ENCODE peak calls at places on chromosomes 11 and 22, in nine cellular contexts. One of them, this sample, is unnamed.

GRCh38 chr11:117039897-117040296 is 58.3 kb downstream of the SIK3 start:
- DNase-seq in NCI-H1092: no peak
- DNase-seq in nephron progenitor cell: no peak
- DNase-seq in NCI-H1105: no peak
- DNase-seq in NCI-H1694 treated with DMSO at 0.1 percent for 48 hours: no peak
- DNase-seq in CD8-positive, alpha-beta memory T cell: no peak
- DNase-seq in skeletal muscle cell: no peak
- DNase-seq in stimulated activated CD8-positive, alpha-beta memory T cell treated with anti-CD3 and anti-CD28 coated beads, Interleukin-15, amount 100 ng/mL, for 4 hours: no peak
- DNase-seq in lower leg skin: no peak
- DNase-seq in this sample: no peak

GRCh38 chr11:67031791-67032561 is 9.0 kb downstream of the SYT12 start:
- DNase-seq in NCI-H1092: no peak
- DNase-seq in nephron progenitor cell: no peak
- DNase-seq in NCI-H1105: no peak
- DNase-seq in NCI-H1694 treated with DMSO at 0.1 percent for 48 hours: no peak
- DNase-seq in CD8-positive, alpha-beta memory T cell: no peak
- DNase-seq in skeletal muscle cell: no peak
- DNase-seq in stimulated activated CD8-positive, alpha-beta memory T cell treated with anti-CD3 and anti-CD28 coated beads, Interleukin-15, amount 100 ng/mL, for 4 hours: no peak
- DNase-seq in lower leg skin: no peak
- DNase-seq in this sample: no peak

GRCh38 chr11:58914821-58915543 is 24.3 kb upstream of the GLYATL1 start:
- DNase-seq in NCI-H1092: no peak
- DNase-seq in nephron progenitor cell: no peak
- DNase-seq in NCI-H1105: no peak
- DNase-seq in NCI-H1694 treated with DMSO at 0.1 percent for 48 hours: no peak
- DNase-seq in CD8-positive, alpha-beta memory T cell: no peak
- DNase-seq in skeletal muscle cell: no peak
- DNase-seq in stimulated activated CD8-positive, alpha-beta memory T cell treated with anti-CD3 and anti-CD28 coated beads, Interleukin-15, amount 100 ng/mL, for 4 hours: no peak
- DNase-seq in lower leg skin: no peak
- DNase-seq in this sample: no peak

GRCh38 chr11:115873813-115874212 is 369.6 kb upstream of the CADM1 start:
- DNase-seq in NCI-H1092: no peak
- DNase-seq in nephron progenitor cell: no peak
- DNase-seq in NCI-H1105: no peak
- DNase-seq in NCI-H1694 treated with DMSO at 0.1 percent for 48 hours: no peak
- DNase-seq in CD8-positive, alpha-beta memory T cell: no peak
- DNase-seq in skeletal muscle cell: no peak
- DNase-seq in stimulated activated CD8-positive, alpha-beta memory T cell treated with anti-CD3 and anti-CD28 coated beads, Interleukin-15, amount 100 ng/mL, for 4 hours: no peak
- DNase-seq in lower leg skin: no peak
- DNase-seq in this sample: no peak

GRCh38 chr11:70399681-70400112 is 1.4 kb downstream of the CTTN start:
- DNase-seq in NCI-H1092: no peak
- DNase-seq in nephron progenitor cell: peak
- DNase-seq in NCI-H1105: no peak
- DNase-seq in NCI-H1694 treated with DMSO at 0.1 percent for 48 hours: no peak
- DNase-seq in CD8-positive, alpha-beta memory T cell: no peak
- DNase-seq in skeletal muscle cell: peak
- DNase-seq in stimulated activated CD8-positive, alpha-beta memory T cell treated with anti-CD3 and anti-CD28 coated beads, Interleukin-15, amount 100 ng/mL, for 4 hours: no peak
- DNase-seq in lower leg skin: peak
- DNase-seq in this sample: no peak

GRCh38 chr11:134951305-134951700 is 539.3 kb upstream of the B3GAT1 start:
- DNase-seq in NCI-H1092: no peak
- DNase-seq in nephron progenitor cell: no peak
- DNase-seq in NCI-H1105: no peak
- DNase-seq in NCI-H1694 treated with DMSO at 0.1 percent for 48 hours: no peak
- DNase-seq in CD8-positive, alpha-beta memory T cell: no peak
- DNase-seq in skeletal muscle cell: peak
- DNase-seq in stimulated activated CD8-positive, alpha-beta memory T cell treated with anti-CD3 and anti-CD28 coated beads, Interleukin-15, amount 100 ng/mL, for 4 hours: no peak
- DNase-seq in lower leg skin: no peak
- DNase-seq in this sample: no peak

GRCh38 chr11:75537740-75538139 is 12.0 kb upstream of the GDPD5 start:
- DNase-seq in NCI-H1092: no peak
- DNase-seq in nephron progenitor cell: no peak
- DNase-seq in NCI-H1105: no peak
- DNase-seq in NCI-H1694 treated with DMSO at 0.1 percent for 48 hours: no peak
- DNase-seq in CD8-positive, alpha-beta memory T cell: no peak
- DNase-seq in skeletal muscle cell: no peak
- DNase-seq in stimulated activated CD8-positive, alpha-beta memory T cell treated with anti-CD3 and anti-CD28 coated beads, Interleukin-15, amount 100 ng/mL, for 4 hours: no peak
- DNase-seq in lower leg skin: no peak
- DNase-seq in this sample: no peak

GRCh38 chr22:27564806-27565205 is 236.8 kb downstream of the MN1 start:
- DNase-seq in NCI-H1092: no peak
- DNase-seq in nephron progenitor cell: no peak
- DNase-seq in NCI-H1105: peak
- DNase-seq in NCI-H1694 treated with DMSO at 0.1 percent for 48 hours: no peak
- DNase-seq in CD8-positive, alpha-beta memory T cell: no peak
- DNase-seq in skeletal muscle cell: no peak
- DNase-seq in stimulated activated CD8-positive, alpha-beta memory T cell treated with anti-CD3 and anti-CD28 coated beads, Interleukin-15, amount 100 ng/mL, for 4 hours: no peak
- DNase-seq in lower leg skin: no peak
- DNase-seq in this sample: no peak

GRCh38 chr22:47053865-47054185 is 291.4 kb downstream of the TBC1D22A start:
- DNase-seq in NCI-H1092: no peak
- DNase-seq in nephron progenitor cell: no peak
- DNase-seq in NCI-H1105: no peak
- DNase-seq in NCI-H1694 treated with DMSO at 0.1 percent for 48 hours: no peak
- DNase-seq in CD8-positive, alpha-beta memory T cell: no peak
- DNase-seq in skeletal muscle cell: peak
- DNase-seq in stimulated activated CD8-positive, alpha-beta memory T cell treated with anti-CD3 and anti-CD28 coated beads, Interleukin-15, amount 100 ng/mL, for 4 hours: no peak
- DNase-seq in lower leg skin: no peak
- DNase-seq in this sample: no peak

GRCh38 chr11:130527648-130528300 is 79.3 kb downstream of the ADAMTS15 start:
- DNase-seq in NCI-H1092: no peak
- DNase-seq in nephron progenitor cell: no peak
- DNase-seq in NCI-H1105: no peak
- DNase-seq in NCI-H1694 treated with DMSO at 0.1 percent for 48 hours: no peak
- DNase-seq in CD8-positive, alpha-beta memory T cell: no peak
- DNase-seq in skeletal muscle cell: no peak
- DNase-seq in stimulated activated CD8-positive, alpha-beta memory T cell treated with anti-CD3 and anti-CD28 coated beads, Interleukin-15, amount 100 ng/mL, for 4 hours: no peak
- DNase-seq in lower leg skin: no peak
- DNase-seq in this sample: no peak

GRCh38 chr11:94241896-94242295 is 62.5 kb upstream of the IZUMO1R start:
- DNase-seq in NCI-H1092: no peak
- DNase-seq in nephron progenitor cell: no peak
- DNase-seq in NCI-H1105: no peak
- DNase-seq in NCI-H1694 treated with DMSO at 0.1 percent for 48 hours: no peak
- DNase-seq in CD8-positive, alpha-beta memory T cell: no peak
- DNase-seq in skeletal muscle cell: no peak
- DNase-seq in stimulated activated CD8-positive, alpha-beta memory T cell treated with anti-CD3 and anti-CD28 coated beads, Interleukin-15, amount 100 ng/mL, for 4 hours: no peak
- DNase-seq in lower leg skin: no peak
- DNase-seq in this sample: no peak

GRCh38 chr22:38085056-38085455 is 1.1 kb upstream of the SLC16A8 start:
- DNase-seq in NCI-H1092: no peak
- DNase-seq in nephron progenitor cell: no peak
- DNase-seq in NCI-H1105: no peak
- DNase-seq in NCI-H1694 treated with DMSO at 0.1 percent for 48 hours: no peak
- DNase-seq in CD8-positive, alpha-beta memory T cell: no peak
- DNase-seq in skeletal muscle cell: no peak
- DNase-seq in stimulated activated CD8-positive, alpha-beta memory T cell treated with anti-CD3 and anti-CD28 coated beads, Interleukin-15, amount 100 ng/mL, for 4 hours: no peak
- DNase-seq in lower leg skin: no peak
- DNase-seq in this sample: no peak

GRCh38 chr11:96567667-96568066 is 177.9 kb downstream of the JRKL start:
- DNase-seq in NCI-H1092: no peak
- DNase-seq in nephron progenitor cell: no peak
- DNase-seq in NCI-H1105: no peak
- DNase-seq in NCI-H1694 treated with DMSO at 0.1 percent for 48 hours: no peak
- DNase-seq in CD8-positive, alpha-beta memory T cell: no peak
- DNase-seq in skeletal muscle cell: no peak
- DNase-seq in stimulated activated CD8-positive, alpha-beta memory T cell treated with anti-CD3 and anti-CD28 coated beads, Interleukin-15, amount 100 ng/mL, for 4 hours: no peak
- DNase-seq in lower leg skin: no peak
- DNase-seq in this sample: no peak

GRCh38 chr11:34151166-34151565 is 45.7 kb downstream of the NAT10 start:
- DNase-seq in NCI-H1092: no peak
- DNase-seq in nephron progenitor cell: no peak
- DNase-seq in NCI-H1105: no peak
- DNase-seq in NCI-H1694 treated with DMSO at 0.1 percent for 48 hours: no peak
- DNase-seq in CD8-positive, alpha-beta memory T cell: no peak
- DNase-seq in skeletal muscle cell: no peak
- DNase-seq in stimulated activated CD8-positive, alpha-beta memory T cell treated with anti-CD3 and anti-CD28 coated beads, Interleukin-15, amount 100 ng/mL, for 4 hours: no peak
- DNase-seq in lower leg skin: no peak
- DNase-seq in this sample: no peak

GRCh38 chr11:115222218-115222862 is 281.9 kb downstream of the CADM1 start:
- DNase-seq in NCI-H1092: no peak
- DNase-seq in nephron progenitor cell: no peak
- DNase-seq in NCI-H1105: no peak
- DNase-seq in NCI-H1694 treated with DMSO at 0.1 percent for 48 hours: peak
- DNase-seq in CD8-positive, alpha-beta memory T cell: peak
- DNase-seq in skeletal muscle cell: peak
- DNase-seq in stimulated activated CD8-positive, alpha-beta memory T cell treated with anti-CD3 and anti-CD28 coated beads, Interleukin-15, amount 100 ng/mL, for 4 hours: no peak
- DNase-seq in lower leg skin: no peak
- DNase-seq in this sample: peak

GRCh38 chr11:66313321-66314185 is 3.3 kb downstream of the CD248 start:
- DNase-seq in NCI-H1092: no peak
- DNase-seq in nephron progenitor cell: peak
- DNase-seq in NCI-H1105: no peak
- DNase-seq in NCI-H1694 treated with DMSO at 0.1 percent for 48 hours: no peak
- DNase-seq in CD8-positive, alpha-beta memory T cell: no peak
- DNase-seq in skeletal muscle cell: no peak
- DNase-seq in stimulated activated CD8-positive, alpha-beta memory T cell treated with anti-CD3 and anti-CD28 coated beads, Interleukin-15, amount 100 ng/mL, for 4 hours: no peak
- DNase-seq in lower leg skin: no peak
- DNase-seq in this sample: no peak

GRCh38 chr22:29706493-29706892 is 13.3 kb upstream of the CABP7 start:
- DNase-seq in NCI-H1092: no peak
- DNase-seq in nephron progenitor cell: peak
- DNase-seq in NCI-H1105: no peak
- DNase-seq in NCI-H1694 treated with DMSO at 0.1 percent for 48 hours: peak
- DNase-seq in CD8-positive, alpha-beta memory T cell: no peak
- DNase-seq in skeletal muscle cell: no peak
- DNase-seq in stimulated activated CD8-positive, alpha-beta memory T cell treated with anti-CD3 and anti-CD28 coated beads, Interleukin-15, amount 100 ng/mL, for 4 hours: no peak
- DNase-seq in lower leg skin: no peak
- DNase-seq in this sample: no peak

GRCh38 chr11:58805065-58805464 is 39.4 kb downstream of the GLYATL2 start:
- DNase-seq in NCI-H1092: no peak
- DNase-seq in nephron progenitor cell: no peak
- DNase-seq in NCI-H1105: no peak
- DNase-seq in NCI-H1694 treated with DMSO at 0.1 percent for 48 hours: no peak
- DNase-seq in CD8-positive, alpha-beta memory T cell: no peak
- DNase-seq in skeletal muscle cell: no peak
- DNase-seq in stimulated activated CD8-positive, alpha-beta memory T cell treated with anti-CD3 and anti-CD28 coated beads, Interleukin-15, amount 100 ng/mL, for 4 hours: no peak
- DNase-seq in lower leg skin: no peak
- DNase-seq in this sample: no peak

GRCh38 chr22:40878937-40879336 is 17.0 kb upstream of the DNAJB7 start:
- DNase-seq in NCI-H1092: no peak
- DNase-seq in nephron progenitor cell: no peak
- DNase-seq in NCI-H1105: no peak
- DNase-seq in NCI-H1694 treated with DMSO at 0.1 percent for 48 hours: no peak
- DNase-seq in CD8-positive, alpha-beta memory T cell: no peak
- DNase-seq in skeletal muscle cell: no peak
- DNase-seq in stimulated activated CD8-positive, alpha-beta memory T cell treated with anti-CD3 and anti-CD28 coated beads, Interleukin-15, amount 100 ng/mL, for 4 hours: no peak
- DNase-seq in lower leg skin: no peak
- DNase-seq in this sample: no peak

GRCh38 chr11:11553595-11553994 is 68.2 kb downstream of the GALNT18 start:
- DNase-seq in NCI-H1092: no peak
- DNase-seq in nephron progenitor cell: no peak
- DNase-seq in NCI-H1105: no peak
- DNase-seq in NCI-H1694 treated with DMSO at 0.1 percent for 48 hours: no peak
- DNase-seq in CD8-positive, alpha-beta memory T cell: no peak
- DNase-seq in skeletal muscle cell: no peak
- DNase-seq in stimulated activated CD8-positive, alpha-beta memory T cell treated with anti-CD3 and anti-CD28 coated beads, Interleukin-15, amount 100 ng/mL, for 4 hours: no peak
- DNase-seq in lower leg skin: no peak
- DNase-seq in this sample: no peak

GRCh38 chr11:3161309-3161708 is 3.8 kb downstream of the OSBPL5 start:
- DNase-seq in NCI-H1092: no peak
- DNase-seq in nephron progenitor cell: no peak
- DNase-seq in NCI-H1105: no peak
- DNase-seq in NCI-H1694 treated with DMSO at 0.1 percent for 48 hours: no peak
- DNase-seq in CD8-positive, alpha-beta memory T cell: no peak
- DNase-seq in skeletal muscle cell: no peak
- DNase-seq in stimulated activated CD8-positive, alpha-beta memory T cell treated with anti-CD3 and anti-CD28 coated beads, Interleukin-15, amount 100 ng/mL, for 4 hours: no peak
- DNase-seq in lower leg skin: no peak
- DNase-seq in this sample: no peak

GRCh38 chr22:31695423-31695822 is 33.4 kb upstream of the PISD start:
- DNase-seq in NCI-H1092: no peak
- DNase-seq in nephron progenitor cell: no peak
- DNase-seq in NCI-H1105: no peak
- DNase-seq in NCI-H1694 treated with DMSO at 0.1 percent for 48 hours: no peak
- DNase-seq in CD8-positive, alpha-beta memory T cell: no peak
- DNase-seq in skeletal muscle cell: no peak
- DNase-seq in stimulated activated CD8-positive, alpha-beta memory T cell treated with anti-CD3 and anti-CD28 coated beads, Interleukin-15, amount 100 ng/mL, for 4 hours: no peak
- DNase-seq in lower leg skin: no peak
- DNase-seq in this sample: no peak

GRCh38 chr22:42444060-42444904 is 12.1 kb upstream of the NFAM1 start:
- DNase-seq in NCI-H1092: peak
- DNase-seq in nephron progenitor cell: peak
- DNase-seq in NCI-H1105: peak
- DNase-seq in NCI-H1694 treated with DMSO at 0.1 percent for 48 hours: peak
- DNase-seq in CD8-positive, alpha-beta memory T cell: peak
- DNase-seq in skeletal muscle cell: peak
- DNase-seq in stimulated activated CD8-positive, alpha-beta memory T cell treated with anti-CD3 and anti-CD28 coated beads, Interleukin-15, amount 100 ng/mL, for 4 hours: peak
- DNase-seq in lower leg skin: peak
- DNase-seq in this sample: peak

GRCh38 chr11:72672839-72673238 is 1.4 kb downstream of the PDE2A start:
- DNase-seq in NCI-H1092: no peak
- DNase-seq in nephron progenitor cell: no peak
- DNase-seq in NCI-H1105: no peak
- DNase-seq in NCI-H1694 treated with DMSO at 0.1 percent for 48 hours: no peak
- DNase-seq in CD8-positive, alpha-beta memory T cell: no peak
- DNase-seq in skeletal muscle cell: no peak
- DNase-seq in stimulated activated CD8-positive, alpha-beta memory T cell treated with anti-CD3 and anti-CD28 coated beads, Interleukin-15, amount 100 ng/mL, for 4 hours: no peak
- DNase-seq in lower leg skin: no peak
- DNase-seq in this sample: no peak

GRCh38 chr11:102158151-102158734 is 48.0 kb downstream of the YAP1 start:
- DNase-seq in NCI-H1092: no peak
- DNase-seq in nephron progenitor cell: no peak
- DNase-seq in NCI-H1105: no peak
- DNase-seq in NCI-H1694 treated with DMSO at 0.1 percent for 48 hours: no peak
- DNase-seq in CD8-positive, alpha-beta memory T cell: no peak
- DNase-seq in skeletal muscle cell: no peak
- DNase-seq in stimulated activated CD8-positive, alpha-beta memory T cell treated with anti-CD3 and anti-CD28 coated beads, Interleukin-15, amount 100 ng/mL, for 4 hours: no peak
- DNase-seq in lower leg skin: no peak
- DNase-seq in this sample: no peak

GRCh38 chr11:67114275-67114896 is 4.7 kb upstream of the KDM2A start:
- DNase-seq in NCI-H1092: no peak
- DNase-seq in nephron progenitor cell: no peak
- DNase-seq in NCI-H1105: no peak
- DNase-seq in NCI-H1694 treated with DMSO at 0.1 percent for 48 hours: no peak
- DNase-seq in CD8-positive, alpha-beta memory T cell: no peak
- DNase-seq in skeletal muscle cell: no peak
- DNase-seq in stimulated activated CD8-positive, alpha-beta memory T cell treated with anti-CD3 and anti-CD28 coated beads, Interleukin-15, amount 100 ng/mL, for 4 hours: no peak
- DNase-seq in lower leg skin: no peak
- DNase-seq in this sample: no peak

GRCh38 chr11:8794677-8795103 is 112.1 kb downstream of the RPL27A start:
- DNase-seq in NCI-H1092: no peak
- DNase-seq in nephron progenitor cell: no peak
- DNase-seq in NCI-H1105: no peak
- DNase-seq in NCI-H1694 treated with DMSO at 0.1 percent for 48 hours: no peak
- DNase-seq in CD8-positive, alpha-beta memory T cell: no peak
- DNase-seq in skeletal muscle cell: no peak
- DNase-seq in stimulated activated CD8-positive, alpha-beta memory T cell treated with anti-CD3 and anti-CD28 coated beads, Interleukin-15, amount 100 ng/mL, for 4 hours: no peak
- DNase-seq in lower leg skin: no peak
- DNase-seq in this sample: no peak

GRCh38 chr22:26751217-26751616 is 93.8 kb downstream of the MIAT start:
- DNase-seq in NCI-H1092: peak
- DNase-seq in nephron progenitor cell: peak
- DNase-seq in NCI-H1105: no peak
- DNase-seq in NCI-H1694 treated with DMSO at 0.1 percent for 48 hours: no peak
- DNase-seq in CD8-positive, alpha-beta memory T cell: no peak
- DNase-seq in skeletal muscle cell: no peak
- DNase-seq in stimulated activated CD8-positive, alpha-beta memory T cell treated with anti-CD3 and anti-CD28 coated beads, Interleukin-15, amount 100 ng/mL, for 4 hours: no peak
- DNase-seq in lower leg skin: no peak
- DNase-seq in this sample: no peak

GRCh38 chr22:49671331-49672012 is 156.2 kb downstream of the BRD1 start:
- DNase-seq in NCI-H1092: no peak
- DNase-seq in nephron progenitor cell: no peak
- DNase-seq in NCI-H1105: no peak
- DNase-seq in NCI-H1694 treated with DMSO at 0.1 percent for 48 hours: no peak
- DNase-seq in CD8-positive, alpha-beta memory T cell: no peak
- DNase-seq in skeletal muscle cell: no peak
- DNase-seq in stimulated activated CD8-positive, alpha-beta memory T cell treated with anti-CD3 and anti-CD28 coated beads, Interleukin-15, amount 100 ng/mL, for 4 hours: no peak
- DNase-seq in lower leg skin: no peak
- DNase-seq in this sample: no peak

GRCh38 chr11:89491141-89491690 is at the start of gene NOX4:
- DNase-seq in NCI-H1092: no peak
- DNase-seq in nephron progenitor cell: peak
- DNase-seq in NCI-H1105: peak
- DNase-seq in NCI-H1694 treated with DMSO at 0.1 percent for 48 hours: no peak
- DNase-seq in CD8-positive, alpha-beta memory T cell: no peak
- DNase-seq in skeletal muscle cell: peak
- DNase-seq in stimulated activated CD8-positive, alpha-beta memory T cell treated with anti-CD3 and anti-CD28 coated beads, Interleukin-15, amount 100 ng/mL, for 4 hours: no peak
- DNase-seq in lower leg skin: no peak
- DNase-seq in this sample: no peak

GRCh38 chr11:93529707-93530467 is 13.3 kb downstream of the SMCO4 start:
- DNase-seq in NCI-H1092: no peak
- DNase-seq in nephron progenitor cell: no peak
- DNase-seq in NCI-H1105: no peak
- DNase-seq in NCI-H1694 treated with DMSO at 0.1 percent for 48 hours: no peak
- DNase-seq in CD8-positive, alpha-beta memory T cell: no peak
- DNase-seq in skeletal muscle cell: no peak
- DNase-seq in stimulated activated CD8-positive, alpha-beta memory T cell treated with anti-CD3 and anti-CD28 coated beads, Interleukin-15, amount 100 ng/mL, for 4 hours: no peak
- DNase-seq in lower leg skin: no peak
- DNase-seq in this sample: no peak